ENCODE peak calls at places on chromosomes 13 and 19, in five cellular contexts. J is coronary artery, G is GOT3, W is AG04449, X is T-helper 9 cell. K is an unnamed sample.

GRCh38 chr19:41407271-41407670 is 9.7 kb downstream of the BCKDHA start:
- DNase-seq in J (no peak), G (no peak), W (no peak), X (no peak), K (no peak)

GRCh38 chr13:111370147-111370546 is 49.7 kb downstream of the TEX29 start:
- DNase-seq in J (no peak), G (no peak), W (no peak), X (no peak), K (no peak)

GRCh38 chr13:76620036-76620435 is 266.2 kb downstream of the KCTD12 start:
- DNase-seq in J (no peak), G (no peak), W (no peak), X (no peak), K (no peak)

GRCh38 chr13:93309886-93310520 is 83.4 kb downstream of the GPC6 start:
- DNase-seq in J (no peak), G (no peak), W (no peak), X (no peak), K (no peak)

GRCh38 chr13:46795321-46795720 is 1.6 kb downstream of the ESD start:
- DNase-seq in J (no peak), G (no peak), W (no peak), X (no peak), K (no peak)

GRCh38 chr19:13953021-13953531 is 767 bp downstream of the DCAF15 start:
- DNase-seq in J (no peak), G (no peak), W (no peak), X (no peak), K (peak; percentile 17)

GRCh38 chr13:99484405-99484981 is 16.8 kb upstream of the TM9SF2 start:
- DNase-seq in J (no peak), G (no peak), W (no peak), X (no peak), K (no peak)

GRCh38 chr19:47324502-47324901 is 7.5 kb upstream of the C5AR2 start:
- DNase-seq in J (no peak), G (no peak), W (no peak), X (no peak), K (peak; percentile 39)

GRCh38 chr19:3852614-3853254 is 16.1 kb downstream of the ZFR2 start:
- DNase-seq in J (no peak), G (no peak), W (peak; percentile 17), X (peak; percentile 18), K (peak; percentile 47)

GRCh38 chr13:100434010-100434763 is 154.4 kb downstream of the GGACT start:
- DNase-seq in J (no peak), G (no peak), W (no peak), X (no peak), K (no peak)

GRCh38 chr19:41706741-41707501 is 1.5 kb upstream of the CEACAM5 start:
- DNase-seq in J (peak; percentile 66), G (no peak), W (no peak), X (peak; percentile 70), K (peak; percentile 38)

GRCh38 chr13:113920173-113920572 is 53.7 kb downstream of the C13orf46 start:
- DNase-seq in J (peak; percentile 33), G (no peak), W (no peak), X (no peak), K (no peak)

GRCh38 chr19:10390652-10391286 is 10.4 kb upstream of the TYK2 start:
- DNase-seq in J (no peak), G (no peak), W (no peak), X (peak; percentile 60), K (peak; percentile 81)

GRCh38 chr19:55559684-55560083 is 14.3 kb upstream of the SBK3 start:
- DNase-seq in J (no peak), G (no peak), W (no peak), X (no peak), K (no peak)

GRCh38 chr13:111549464-111549863 is 229.0 kb downstream of the TEX29 start:
- DNase-seq in J (peak; percentile 21), G (no peak), W (no peak), X (no peak), K (no peak)

GRCh38 chr13:83048419-83048818 is 833.9 kb downstream of the SLITRK1 start:
- DNase-seq in J (no peak), G (no peak), W (no peak), X (no peak), K (no peak)

GRCh38 chr19:58261968-58262921 is 16.5 kb upstream of the ZNF8 start:
- DNase-seq in J (no peak), G (no peak), W (no peak), X (no peak), K (no peak)

GRCh38 chr19:30206187-30206586 is 166.0 kb upstream of the ZNF536 start:
- DNase-seq in J (peak; percentile 29), G (no peak), W (no peak), X (no peak), K (no peak)